ENCODE peak calls at places on chromosomes 12 and 14, in eight cellular contexts. W, J, D, H, K, S, Z and E are unnamed samples.

GRCh38 chr14:68084256-68084655 is 264.7 kb downstream of the RAD51B start:
- DNase-seq in H (no peak), D (no peak), S (peak), W (no peak), K (peak), Z (no peak), J (no peak), E (no peak)

GRCh38 chr14:74608959-74609611 is 3.0 kb downstream of the LTBP2 start:
- DNase-seq in D (peak), H (peak), W (peak), J (peak), K (peak), Z (peak), S (peak), E (no peak)

GRCh38 chr14:40271480-40271879 is 839.2 kb upstream of the FBXO33 start:
- DNase-seq in K (no peak), D (no peak), S (no peak), W (no peak), Z (no peak), H (no peak), J (no peak), E (no peak)

GRCh38 chr14:31441273-31442110 is 15.8 kb downstream of the DTD2 start:
- DNase-seq in W (no peak), J (no peak), K (no peak), D (no peak), H (no peak), Z (no peak), S (no peak), E (no peak)

GRCh38 chr14:64758711-64759554 is 54.7 kb downstream of the PLEKHG3 start:
- DNase-seq in H (peak), W (peak), S (peak), J (no peak), D (peak), Z (no peak), K (no peak), E (peak)

GRCh38 chr12:42144424-42145196 is at the start of gene GXYLT1:
- DNase-seq in H (peak), S (peak), W (peak), D (peak), K (peak), J (peak), Z (peak), E (peak)

GRCh38 chr14:31858868-31859267 is 218.2 kb upstream of the ARHGAP5 start:
- DNase-seq in S (no peak), J (no peak), K (no peak), H (no peak), D (no peak), W (no peak), Z (no peak), E (peak)

GRCh38 chr14:37274652-37275051 is 76.9 kb downstream of the MIPOL1 start:
- DNase-seq in Z (no peak), W (no peak), D (no peak), S (no peak), K (no peak), J (no peak), H (no peak), E (no peak)

GRCh38 chr14:61876362-61877049 is 114.3 kb downstream of the SNAPC1 start:
- DNase-seq in K (no peak), D (no peak), S (no peak), W (no peak), Z (no peak), J (no peak), H (no peak), E (no peak)

GRCh38 chr14:104105822-104106470 is 20.4 kb downstream of the ASPG start:
- DNase-seq in J (no peak), H (peak), K (no peak), S (no peak), D (no peak), W (peak), Z (no peak), E (no peak)

GRCh38 chr14:39474416-39474911 is 42.2 kb upstream of the FBXO33 start:
- DNase-seq in Z (no peak), K (no peak), S (no peak), D (no peak), J (no peak), W (no peak), H (no peak), E (no peak)

GRCh38 chr14:89121961-89122675 is 294.9 kb downstream of the FOXN3 start:
- DNase-seq in J (no peak), H (no peak), Z (no peak), D (no peak), S (no peak), W (no peak), K (no peak), E (no peak)

GRCh38 chr12:50053583-50053982 is 3.8 kb upstream of the ASIC1 start:
- DNase-seq in J (no peak), K (peak), H (no peak), W (no peak), Z (no peak), S (no peak), D (no peak), E (no peak)

GRCh38 chr14:103142903-103143302 is 19.6 kb downstream of the TNFAIP2 start:
- DNase-seq in J (no peak), S (no peak), Z (no peak), D (no peak), W (no peak), H (no peak), K (no peak), E (no peak)

GRCh38 chr14:55482936-55483605 is 42.7 kb upstream of the TBPL2 start:
- DNase-seq in D (no peak), W (no peak), Z (no peak), J (no peak), H (no peak), K (no peak), S (no peak), E (no peak)

GRCh38 chr14:98959958-98960616 is 311.9 kb downstream of the BCL11B start:
- DNase-seq in K (no peak), W (no peak), J (no peak), D (no peak), S (no peak), H (no peak), Z (no peak), E (no peak)

GRCh38 chr14:61466249-61466904 is 145.0 kb downstream of the PRKCH start:
- DNase-seq in K (no peak), J (peak), S (peak), W (peak), Z (peak), H (no peak), D (peak), E (peak)

GRCh38 chr12:19148860-19149259 is 19.3 kb downstream of the PLEKHA5 start:
- DNase-seq in H (no peak), Z (no peak), D (no peak), J (no peak), S (no peak), W (no peak), K (no peak), E (no peak)

GRCh38 chr14:28102814-28103213 is 663.8 kb upstream of the FOXG1 start:
- DNase-seq in H (no peak), K (no peak), W (no peak), S (no peak), D (no peak), J (no peak), Z (no peak), E (peak)

GRCh38 chr14:21654215-21654614 is 580 bp downstream of the OR4E2 start:
- DNase-seq in Z (no peak), D (no peak), H (no peak), K (no peak), S (no peak), W (no peak), J (no peak), E (no peak)

GRCh38 chr12:22313276-22313995 is 21.1 kb downstream of the ST8SIA1 start:
- DNase-seq in D (no peak), S (no peak), J (no peak), K (no peak), Z (no peak), W (no peak), H (no peak), E (no peak)

GRCh38 chr12:42031847-42032564 is 112.7 kb downstream of the GXYLT1 start:
- DNase-seq in J (no peak), K (no peak), Z (no peak), S (no peak), D (no peak), W (no peak), H (no peak), E (no peak)

GRCh38 chr14:97873291-97873690 is 1076.1 kb downstream of the VRK1 start:
- DNase-seq in K (no peak), S (no peak), D (no peak), Z (no peak), J (no peak), H (no peak), W (no peak), E (no peak)
- H3K4me3 ChIP-seq in K (no peak), S (no peak), D (no peak), Z (no peak), J (no peak), H (no peak), W (no peak), E (no peak)

GRCh38 chr12:75481774-75482173 is 1.2 kb downstream of the GLIPR1 start:
- DNase-seq in S (peak), K (peak), W (no peak), Z (no peak), H (no peak), J (no peak), D (peak), E (peak)
- H3K4me3 ChIP-seq in S (peak), K (peak), W (peak), Z (peak), H (no peak), J (no peak), D (peak), E (peak)

GRCh38 chr12:55724940-55725309 is 3.9 kb downstream of the CD63 start:
- DNase-seq in D (no peak), H (peak), J (no peak), S (no peak), Z (no peak), W (no peak), K (no peak), E (no peak)

GRCh38 chr12:55726911-55727310 is 1.9 kb downstream of the CD63 start:
- DNase-seq in W (no peak), Z (no peak), S (no peak), H (no peak), D (no peak), J (no peak), K (peak), E (no peak)

GRCh38 chr12:55724226-55724939 is 4.2 kb downstream of the RDH5 start:
- DNase-seq in D (no peak), H (peak), S (peak), Z (no peak), W (peak), K (peak), J (peak), E (no peak)

GRCh38 chr12:55723516-55724225 is 3.5 kb downstream of the RDH5 start:
- DNase-seq in S (no peak), Z (no peak), K (no peak), H (no peak), D (no peak), W (no peak), J (no peak), E (no peak)

DNA sequence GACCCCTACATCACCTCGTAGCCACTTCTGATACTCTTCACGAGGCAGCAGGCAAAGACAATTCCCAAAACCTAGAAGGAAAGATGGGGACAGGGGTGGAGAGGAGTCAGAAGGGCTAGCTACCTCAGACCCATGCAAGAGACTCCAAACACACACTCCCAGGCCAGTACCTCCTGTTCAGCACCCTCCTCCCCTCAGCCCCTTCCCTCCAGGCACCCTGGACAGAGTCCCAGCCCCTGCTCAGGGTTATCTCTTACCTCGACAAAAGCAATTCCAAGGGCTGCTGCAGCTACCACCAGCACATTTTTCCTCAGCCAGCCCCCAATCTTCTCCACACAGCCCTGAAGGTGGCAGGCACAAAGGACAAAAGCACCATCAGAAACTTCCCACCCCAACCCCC is 3.3 kb downstream of the CD63 start:
- DNase-seq in S (no peak), H (no peak), D (peak), Z (no peak), W (no peak), J (no peak), K (no peak), E (no peak)
- H3K4me3 ChIP-seq in S (peak), H (no peak), D (no peak), Z (no peak), W (no peak), J (no peak), K (no peak), E (no peak)

GRCh38 chr12:119804011-119804641 is 73.0 kb downstream of the CIT start:
- DNase-seq in Z (no peak), D (no peak), K (peak), W (peak), S (peak), J (peak), H (no peak), E (no peak)

GRCh38 chr12:119803391-119803791 is 73.7 kb downstream of the CIT start:
- DNase-seq in K (no peak), S (peak), H (no peak), Z (no peak), D (no peak), J (no peak), W (peak), E (no peak)

GRCh38 chr12:119797090-119797489 is 80.0 kb downstream of the CIT start:
- DNase-seq in K (no peak), D (no peak), S (no peak), Z (no peak), H (no peak), W (no peak), J (no peak), E (no peak)

GRCh38 chr12:119807380-119807779 is 69.7 kb downstream of the CIT start:
- DNase-seq in H (no peak), S (no peak), D (no peak), W (no peak), K (no peak), J (no peak), Z (no peak), E (no peak)

DNA sequence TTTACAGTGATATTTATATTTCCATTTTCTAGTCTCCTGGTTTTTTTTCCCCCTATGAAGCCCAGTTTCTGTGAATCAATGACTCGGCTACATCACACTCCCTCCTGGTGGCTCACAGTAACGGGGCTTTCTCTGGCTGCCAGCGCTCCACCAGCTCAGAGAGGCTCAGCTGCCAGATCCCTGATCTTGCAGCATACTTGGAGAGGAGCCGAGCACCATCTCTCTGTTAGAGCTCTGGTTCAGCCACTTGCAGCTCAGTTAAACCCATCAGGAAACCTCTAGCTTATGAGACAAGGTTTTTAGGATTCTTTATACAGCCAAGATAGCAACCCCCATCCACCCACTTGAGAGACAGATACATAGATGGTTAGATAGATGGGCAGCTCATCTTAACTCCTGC is 74.6 kb downstream of the CIT start:
- DNase-seq in Z (no peak), W (peak), K (no peak), H (no peak), D (no peak), S (peak), J (no peak), E (peak)
- H3K4me3 ChIP-seq in Z (no peak), W (no peak), K (no peak), H (no peak), D (no peak), S (peak), J (no peak), E (no peak)

DNA sequence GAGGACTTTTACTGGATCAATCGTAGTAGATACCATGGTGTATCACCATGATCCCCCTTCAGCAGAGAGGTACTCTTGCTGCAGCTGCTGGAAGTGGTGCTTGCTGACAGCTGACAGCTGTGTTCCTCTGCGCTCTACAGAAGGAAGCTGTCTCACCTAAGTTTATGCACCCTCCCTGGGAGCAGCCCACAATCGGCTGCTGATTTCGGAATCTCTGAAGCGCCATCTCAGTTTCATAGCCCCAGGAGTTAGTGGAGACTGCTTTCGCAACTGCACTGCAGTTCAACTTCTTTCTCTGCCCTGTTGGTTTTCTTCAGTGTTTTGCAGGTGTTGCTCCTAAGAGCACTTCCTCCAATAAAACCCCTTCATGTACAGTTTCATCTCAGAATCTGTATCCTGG is 237.9 kb downstream of the PAWR start:
- DNase-seq in S (no peak), D (peak), H (no peak), W (no peak), K (no peak), Z (no peak), J (no peak), E (no peak)
- H3K4me3 ChIP-seq in S (no peak), D (no peak), H (no peak), W (no peak), K (no peak), Z (no peak), J (no peak), E (no peak)

DNA sequence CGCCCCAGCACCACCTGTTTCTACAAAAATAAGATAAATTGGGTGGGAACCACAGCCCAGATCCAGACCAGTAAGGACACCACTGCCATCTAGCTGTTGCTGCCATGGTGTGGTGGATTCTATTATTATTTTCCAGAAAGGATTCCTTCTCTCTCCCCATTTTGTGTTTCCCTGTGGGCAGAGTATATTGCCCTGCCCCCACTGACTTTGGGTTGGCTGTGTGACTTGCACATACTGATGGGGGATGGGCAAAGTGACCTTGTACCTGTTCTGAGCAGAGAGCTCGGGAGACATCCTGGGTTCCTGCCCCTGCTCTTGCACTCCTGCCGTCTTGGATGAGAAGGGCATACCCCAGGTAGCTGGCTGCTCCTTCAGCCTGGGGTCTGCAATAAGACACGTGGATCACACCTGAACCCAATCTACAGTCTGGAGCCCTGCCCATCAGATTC is 24.3 kb downstream of the MOAP1 start:
- DNase-seq in D (no peak), W (no peak), H (no peak), J (no peak), Z (no peak), K (peak), S (no peak), E (no peak)
- H3K4me3 ChIP-seq in D (no peak), W (no peak), H (no peak), J (no peak), Z (no peak), K (no peak), S (no peak), E (no peak)

DNA sequence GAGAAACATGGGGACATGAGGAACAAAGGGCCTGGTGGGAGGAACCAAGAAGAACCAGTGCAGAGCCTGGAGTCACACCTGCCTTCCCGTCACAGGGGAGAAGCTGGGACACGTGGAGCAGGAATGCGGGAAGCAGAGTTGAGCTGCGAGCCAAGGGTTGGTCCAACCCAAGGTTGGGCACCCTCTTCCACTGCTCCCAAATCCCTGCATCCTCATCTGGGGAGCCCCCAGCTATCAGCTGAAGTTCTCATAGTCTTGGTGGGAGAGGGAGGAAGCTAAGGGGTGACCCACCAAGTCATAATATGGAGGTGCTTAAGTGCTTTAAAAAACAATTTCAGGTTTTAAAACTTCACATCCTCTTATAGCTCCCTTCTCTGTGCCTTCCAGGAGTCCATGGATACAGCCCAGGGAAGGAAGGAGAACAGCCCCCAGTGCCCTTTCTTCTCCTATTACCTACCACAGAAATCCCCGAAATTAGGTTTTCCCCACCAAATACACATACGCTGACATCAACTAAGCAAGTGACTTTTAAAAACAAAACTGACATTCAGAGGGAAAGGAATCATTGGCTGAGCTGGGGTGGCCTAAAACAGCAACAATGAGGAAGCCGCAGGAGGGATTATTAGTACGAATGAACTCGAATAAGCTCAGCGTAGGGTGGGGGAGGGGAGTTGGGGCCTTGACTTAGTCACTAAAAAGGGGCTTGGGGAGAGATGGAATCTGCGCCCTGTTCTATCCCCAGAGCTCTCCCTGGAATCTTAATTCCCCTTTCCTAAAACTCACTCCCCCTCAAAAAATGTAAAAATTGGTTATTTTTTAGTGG is 4.5 kb downstream of the MYL6 start:
- DNase-seq in D (no peak), S (no peak), W (no peak), H (no peak), Z (no peak), K (no peak), J (no peak), E (no peak)
- H3K4me3 ChIP-seq in D (no peak), S (no peak), W (no peak), H (no peak), Z (no peak), K (no peak), J (no peak), E (no peak)